ENCODE peak calls at places on chromosomes 16 and 17, in seven cellular contexts. E is SK-N-SH treated with all-trans-retinoic acid at 6 μM for 48 hours; Z is gastroesophageal sphincter; A is activated CD8-positive, alpha-beta memory T cell treated with anti-CD3 and anti-CD28 coated beads, Interleukin-2, amount 10 ng/mL, durations not matched to agents 7 days and 5 days; Q is lower lobe of right lung; D is sciatic nerve; H is stimulated activated naive CD8-positive, alpha-beta T cell treated with anti-CD3 and anti-CD28 coated beads, Interleukin-15, Interleukin-2, amounts not matched to agents 100 U/mL and 50 U/mL, for 24 hours. J is an unnamed sample.
A peak's percentile ranks its signal among the peaks of the same experiment; 100 is the strongest.

GRCh38 chr17:73773702-73774101 is 129.5 kb upstream of the SDK2 start:
- ATAC-seq in E (no peak), Z (no peak), A (no peak), Q (no peak), D (no peak), H (no peak), J (no peak)

GRCh38 chr16:30004811-30005242 is 6.0 kb downstream of the DOC2A start:
- ATAC-seq in E (no peak), Z (no peak), A (no peak), Q (peak; percentile 76), D (peak; percentile 4), H (no peak), J (no peak)

GRCh38 chr17:7138800-7139381 is 24.3 kb upstream of the ASGR2 start:
- ATAC-seq in E (no peak), Z (no peak), A (no peak), Q (no peak), D (no peak), H (no peak), J (no peak)

GRCh38 chr16:27677300-27677699 is 127.4 kb downstream of the KATNIP start:
- ATAC-seq in E (peak; percentile 33), Z (no peak), A (no peak), Q (no peak), D (no peak), H (no peak), J (no peak)

GRCh38 chr16:74743045-74743667 is 31.5 kb downstream of the FA2H start:
- ATAC-seq in E (no peak), Z (no peak), A (no peak), Q (peak; percentile 26), D (no peak), H (no peak), J (no peak)

GRCh38 chr17:78232774-78233173 is 1.3 kb downstream of the TMEM235 start:
- ATAC-seq in E (no peak), Z (no peak), A (no peak), Q (peak; percentile 11), D (no peak), H (no peak), J (no peak)

GRCh38 chr17:58189436-58190146 is 2.9 kb upstream of the EPX start:
- ATAC-seq in E (peak; percentile 87), Z (no peak), A (no peak), Q (peak; percentile 86), D (no peak), H (no peak), J (no peak)

GRCh38 chr17:59126809-59127417 is 20.2 kb upstream of the TRIM37 start:
- ATAC-seq in E (peak; percentile 21), Z (no peak), A (no peak), Q (no peak), D (no peak), H (no peak), J (peak; percentile 30)

GRCh38 chr16:19123535-19124178 is 9.9 kb downstream of the ITPRIPL2 start:
- ATAC-seq in E (no peak), Z (no peak), A (no peak), Q (no peak), D (no peak), H (no peak), J (no peak)

GRCh38 chr16:85396879-85397871 is 215.9 kb upstream of the GSE1 start:
- ATAC-seq in E (no peak), Z (no peak), A (no peak), Q (no peak), D (no peak), H (peak; percentile 48), J (no peak)

GRCh38 chr16:20510323-20510722 is 59.0 kb downstream of the ACSM2A start:
- ATAC-seq in E (no peak), Z (no peak), A (no peak), Q (no peak), D (no peak), H (no peak), J (no peak)

J was measured in activated CD4-positive, CD25-positive, alpha-beta regulatory T cell treated with anti-CD3 and anti-CD28 coated beads, Interleukin-2, amount 50 U/mL, for 24 hours.